ENCODE peak calls at places on chromosome 13, in four cellular contexts. B is K562, C is H1, V is HepG2. U is an unnamed sample.

GRCh38 chr13:65836066-65836465 is 1394.1 kb downstream of the PCDH9 start:
- DNase-seq in B (no peak), C (no peak), V (no peak), U (no peak)

GRCh38 chr13:64371461-64371860 is 2858.7 kb downstream of the PCDH9 start:
- DNase-seq in B (no peak), C (no peak), V (no peak), U (no peak)

GRCh38 chr13:98142427-98143156 is at the start of gene FARP1:
- DNase-seq in B (peak), C (peak), V (peak), U (no peak)

GRCh38 chr13:111541345-111541744 is 220.9 kb downstream of the TEX29 start:
- DNase-seq in B (no peak), C (no peak), V (no peak), U (no peak)

GRCh38 chr13:73421310-73421912 is 362.6 kb downstream of the KLF5 start:
- DNase-seq in B (no peak), C (no peak), V (no peak), U (no peak)

GRCh38 chr13:27367570-27367969 is 56.8 kb upstream of the GTF3A start:
- DNase-seq in B (no peak), C (no peak), V (no peak), U (no peak)

GRCh38 chr13:75049936-75050335 is 432.0 kb downstream of the TBC1D4 start:
- DNase-seq in B (no peak), C (no peak), V (no peak), U (no peak)

GRCh38 chr13:78022164-78022877 is 103.7 kb upstream of the EDNRB start:
- DNase-seq in B (no peak), C (no peak), V (no peak), U (peak)

GRCh38 chr13:79522583-79522982 is 41.6 kb downstream of the NDFIP2 start:
- DNase-seq in B (peak), C (no peak), V (no peak), U (peak)

GRCh38 chr13:24052547-24052981 is 108.0 kb upstream of the SPATA13 start:
- DNase-seq in B (no peak), C (no peak), V (no peak), U (no peak)

GRCh38 chr13:53141336-53141735 is 112.7 kb downstream of the OLFM4 start:
- DNase-seq in B (no peak), C (no peak), V (no peak), U (no peak)

GRCh38 chr13:69155136-69155535 is 952.5 kb upstream of the ATXN8OS start:
- DNase-seq in B (no peak), C (no peak), V (no peak), U (no peak)

GRCh38 chr13:74325106-74325505 is 190.9 kb upstream of the KLF12 start:
- DNase-seq in B (no peak), C (no peak), V (peak), U (no peak)

GRCh38 chr13:96671073-96671472 is 323.2 kb downstream of the OXGR1 start:
- DNase-seq in B (no peak), C (no peak), V (no peak), U (no peak)

GRCh38 chr13:49240017-49240416 is 7.7 kb upstream of the CDADC1 start:
- DNase-seq in B (peak), C (no peak), V (peak), U (no peak)

GRCh38 chr13:31207630-31208549 is 8.1 kb downstream of the B3GLCT start:
- DNase-seq in B (no peak), C (no peak), V (no peak), U (no peak)

GRCh38 chr13:108376308-108376707 is 106.8 kb downstream of the TNFSF13B start:
- DNase-seq in B (no peak), C (no peak), V (no peak), U (no peak)

GRCh38 chr13:82747331-82747730 is 1134.9 kb downstream of the SLITRK1 start:
- DNase-seq in B (no peak), C (no peak), V (no peak), U (no peak)

GRCh38 chr13:112454648-112455334 is 78.6 kb downstream of the SPACA7 start:
- DNase-seq in B (no peak), C (peak), V (no peak), U (no peak)

GRCh38 chr13:47039106-47039505 is 142.3 kb upstream of the HTR2A start:
- DNase-seq in B (no peak), C (no peak), V (no peak), U (no peak)

GRCh38 chr13:98054301-98054700 is 88.6 kb upstream of the FARP1 start:
- DNase-seq in B (no peak), C (no peak), V (no peak), U (no peak)

GRCh38 chr13:99154064-99154463 is 46.6 kb upstream of the UBAC2 start:
- DNase-seq in B (peak), C (no peak), V (no peak), U (no peak)

GRCh38 chr13:57353831-57354230 is 186.8 kb downstream of the PRR20E start:
- DNase-seq in B (no peak), C (no peak), V (no peak), U (no peak)

GRCh38 chr13:61486496-61486895 is 70.8 kb upstream of the PCDH20 start:
- DNase-seq in B (no peak), C (no peak), V (no peak), U (no peak)

GRCh38 chr13:29847501-29847983 is 2.9 kb downstream of the UBL3 start:
- DNase-seq in B (no peak), C (no peak), V (peak), U (no peak)

GRCh38 chr13:98549006-98549727 is 27.7 kb downstream of the STK24 start:
- DNase-seq in B (no peak), C (no peak), V (peak), U (no peak)

GRCh38 chr13:110342474-110342873 is 35.4 kb downstream of the COL4A2 start:
- DNase-seq in B (no peak), C (no peak), V (no peak), U (no peak)

GRCh38 chr13:106155411-106155810 is 380.1 kb downstream of the EFNB2 start:
- DNase-seq in B (no peak), C (no peak), V (no peak), U (no peak)

GRCh38 chr13:99467764-99468163 is 33.5 kb upstream of the TM9SF2 start:
- DNase-seq in B (no peak), C (no peak), V (no peak), U (no peak)

GRCh38 chr13:42405665-42406390 is 133.9 kb downstream of the AKAP11 start:
- DNase-seq in B (no peak), C (no peak), V (no peak), U (peak)

GRCh38 chr13:38262211-38262610 is 87.4 kb upstream of the UFM1 start:
- DNase-seq in B (no peak), C (no peak), V (no peak), U (no peak)

GRCh38 chr13:107767119-107767518 is 448.2 kb downstream of the LIG4 start:
- DNase-seq in B (no peak), C (no peak), V (no peak), U (no peak)

GRCh38 chr13:72808917-72809500 is 27.1 kb downstream of the PIBF1 start:
- DNase-seq in B (peak), C (no peak), V (peak), U (no peak)

GRCh38 chr13:110126391-110126961 is 180.5 kb downstream of the COL4A1 start:
- DNase-seq in B (no peak), C (no peak), V (no peak), U (no peak)

GRCh38 chr13:53782400-53783030 is 753.9 kb downstream of the OLFM4 start:
- DNase-seq in B (peak), C (peak), V (peak), U (peak)

DNA sequence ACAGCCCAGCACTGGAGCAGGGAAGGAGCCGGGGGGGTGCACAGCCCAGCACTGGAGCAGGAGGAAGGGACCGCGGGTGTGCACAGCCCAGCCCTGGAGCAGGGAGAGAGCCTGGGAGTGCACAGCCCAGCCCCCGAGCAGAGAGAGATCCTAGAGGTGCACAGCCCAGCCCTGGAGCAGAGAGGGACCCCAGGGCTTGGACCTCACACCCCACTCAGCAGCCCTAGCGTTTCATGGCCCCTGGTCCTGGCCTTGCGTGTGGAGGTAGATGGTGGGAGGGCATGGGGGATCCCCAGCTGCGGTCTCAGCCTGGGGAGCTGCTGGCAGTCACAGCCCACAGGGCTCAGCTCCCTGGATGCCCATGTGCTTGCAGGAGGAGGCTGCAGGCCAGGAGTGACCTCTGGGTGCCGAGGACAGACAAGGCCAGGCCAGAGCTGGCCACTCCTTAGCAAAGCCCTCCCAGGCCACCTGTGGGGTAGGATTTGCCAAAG is 25.1 kb downstream of the GAS6 start:
- DNase-seq in B (no peak), C (no peak), V (no peak), U (no peak)
- TF ChIP-seq BRCA1 in B (no peak), C (no peak), V (no peak), U (no peak)

DNA sequence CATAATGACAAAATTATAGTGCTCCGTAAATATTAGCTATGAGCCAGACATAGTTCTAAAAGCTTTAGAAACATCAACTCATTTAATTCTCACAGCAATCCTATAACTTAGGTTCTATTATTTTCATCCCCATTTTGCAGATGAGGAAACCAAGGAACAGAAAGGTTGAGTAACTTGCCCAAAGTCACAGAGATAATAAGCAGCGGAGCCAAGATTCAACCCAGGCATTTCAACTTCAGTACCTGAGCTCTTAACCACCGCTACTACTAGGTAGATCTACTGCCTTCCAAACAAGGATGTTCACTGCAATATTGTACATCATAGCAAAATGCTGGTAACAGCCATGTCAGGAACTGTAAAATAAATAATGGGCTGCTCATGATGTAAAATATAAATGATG is 39.9 kb downstream of the ELF1 start:
- DNase-seq in B (no peak), C (no peak), V (no peak), U (no peak)
- TF ChIP-seq BRCA1 in B (no peak), C (no peak), V (no peak), U (no peak)

DNA sequence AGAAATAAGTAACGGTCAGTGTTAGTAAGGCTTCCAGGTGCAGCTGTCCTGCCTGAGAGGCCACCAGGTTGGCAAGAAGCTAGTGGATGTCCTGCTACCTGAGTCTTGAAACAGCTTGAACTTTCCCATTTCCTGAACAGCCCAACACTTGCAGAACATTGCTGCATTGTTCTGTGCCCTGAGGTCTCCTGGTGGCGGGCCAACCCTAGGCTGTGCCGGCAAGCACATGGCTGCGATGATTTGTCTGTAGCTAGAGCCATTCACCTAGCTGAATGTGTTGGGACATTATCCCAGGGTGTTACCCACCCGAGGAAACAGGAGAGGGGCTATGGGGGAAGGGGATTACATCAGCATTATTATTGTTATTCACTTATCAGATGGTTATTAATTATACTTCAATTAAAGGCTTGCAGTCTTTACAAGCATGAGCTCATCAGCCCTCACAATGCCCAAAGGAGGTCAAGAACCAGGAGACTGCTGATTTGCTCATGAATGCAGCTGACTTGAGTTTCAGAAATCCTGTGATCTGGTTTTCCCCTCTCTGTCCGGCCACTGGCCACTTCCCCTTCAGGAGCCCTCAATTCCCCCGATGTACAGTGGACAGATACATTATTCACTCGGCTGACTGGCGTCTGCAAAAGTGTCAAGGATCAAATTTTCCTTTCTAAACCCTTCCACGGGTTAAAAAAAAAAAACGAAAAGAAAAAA is 187.6 kb upstream of the TSC22D1 start:
- DNase-seq in B (no peak), C (no peak), V (no peak), U (no peak)
- TF ChIP-seq BRCA1 in B (no peak), C (no peak), V (no peak), U (no peak)

DNA sequence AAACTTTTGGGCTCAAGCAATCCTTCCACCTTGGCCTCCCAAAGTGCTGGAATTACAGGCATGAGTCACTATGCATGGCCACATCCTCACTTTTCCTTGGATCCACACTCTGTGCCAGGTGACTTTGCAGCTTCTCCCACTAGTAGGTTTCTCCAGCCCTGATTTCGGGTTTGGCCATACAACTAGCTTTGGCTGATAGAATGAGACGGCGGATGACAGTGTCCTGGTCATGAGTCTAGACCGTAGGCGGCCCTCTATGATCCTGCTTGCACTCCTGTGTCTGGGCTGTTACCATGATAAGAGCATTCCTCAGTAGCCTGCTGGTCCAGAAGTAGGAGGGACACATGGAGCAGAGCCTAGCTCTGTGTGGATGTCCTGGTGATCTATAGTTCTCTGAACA is 112.5 kb upstream of the KL start:
- DNase-seq in B (no peak), C (no peak), V (no peak), U (no peak)
- TF ChIP-seq BRCA1 in B (no peak), C (no peak), V (no peak), U (no peak)

GRCh38 chr13:91172160-91172559 is 175.3 kb upstream of the MIR17HG start:
- DNase-seq in B (no peak), C (no peak), V (no peak), U (no peak)

GRCh38 chr13:91165758-91166157 is 181.7 kb upstream of the MIR17HG start:
- DNase-seq in B (no peak), C (no peak), V (no peak), U (no peak)

GRCh38 chr13:91169641-91170040 is 177.8 kb upstream of the MIR17HG start:
- DNase-seq in B (no peak), C (no peak), V (no peak), U (no peak)

GRCh38 chr13:91166714-91167511 is 180.6 kb upstream of the MIR17HG start:
- DNase-seq in B (no peak), C (no peak), V (no peak), U (no peak)

DNA sequence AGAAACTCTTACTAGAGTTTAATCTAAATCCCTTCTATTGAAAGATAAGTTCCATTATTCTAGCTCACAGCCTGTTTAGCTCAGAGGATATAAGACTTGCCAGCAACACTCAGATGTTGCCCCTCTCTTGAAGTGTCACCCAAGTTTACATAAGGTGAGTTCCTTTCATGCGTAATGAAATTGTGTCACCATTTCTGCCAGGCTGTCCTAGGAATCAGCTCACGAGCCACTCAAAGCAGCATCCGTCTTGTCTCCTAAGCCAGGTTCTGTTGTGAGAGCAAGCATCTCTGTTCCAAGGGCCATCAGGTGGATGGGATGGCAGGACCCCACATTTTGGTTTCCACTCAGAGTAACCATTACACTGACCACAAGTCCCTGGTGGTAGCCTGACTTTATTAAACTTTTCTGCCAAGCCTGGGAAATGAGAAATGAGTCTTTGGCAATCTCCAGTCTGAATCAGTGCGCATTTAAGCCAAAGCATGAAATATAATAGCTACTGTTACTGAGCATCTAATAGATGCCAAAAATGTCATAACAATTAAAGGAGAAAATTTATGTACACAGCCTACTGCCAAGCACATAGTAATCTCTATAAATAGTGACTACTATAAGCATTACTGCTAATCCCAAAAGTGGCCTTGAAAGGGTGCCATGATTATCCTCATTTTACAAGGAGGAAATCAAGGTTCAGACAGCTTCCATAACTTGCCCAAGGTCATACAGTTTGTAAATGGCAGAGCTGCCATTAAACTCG is 179.6 kb upstream of the MIR17HG start:
- DNase-seq in B (no peak), C (no peak), V (no peak), U (no peak)
- TF ChIP-seq BRCA1 in B (no peak), C (no peak), V (no peak), U (no peak)

DNA sequence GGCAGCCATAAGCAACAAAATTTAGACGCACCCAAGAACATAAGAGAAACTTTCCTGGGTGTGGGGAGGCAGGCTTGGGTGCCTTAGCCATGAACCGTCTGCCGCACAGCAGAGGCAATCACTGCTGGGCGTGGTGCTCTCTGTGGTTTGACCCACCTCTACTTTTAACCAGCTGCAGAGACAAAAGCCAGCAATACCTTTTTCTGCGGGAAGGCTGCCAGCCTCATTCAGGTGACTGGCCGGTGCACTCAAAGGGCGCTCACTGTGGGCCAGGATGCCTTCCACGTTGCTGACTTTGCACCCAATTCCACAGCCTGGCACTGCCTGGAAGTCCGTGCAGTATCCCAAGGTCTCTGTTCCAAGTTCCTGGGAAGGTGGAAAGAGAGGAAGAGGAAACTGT is 69.1 kb downstream of the ATP7B start:
- DNase-seq in B (no peak), C (no peak), V (no peak), U (no peak)
- TF ChIP-seq BRCA1 in B (no peak), C (no peak), V (no peak), U (no peak)